ENCODE peak calls at places on chromosomes 11 and 22, in ten cellular contexts. E is activated T-cell treated with anti-CD3 and anti-CD28 coated beads, Interleukin-2, amount 50 U/mL, for 72 hours; T is adipocyte; M is EL; L is stimulated activated CD4-positive, alpha-beta T cell treated with anti-CD3 and anti-CD28 coated beads, TNF-alpha, amount 100 ng/mL, for 4 hours; X is AG04450; P is skeletal muscle cell; B is T1000; N is right lobe of liver; A is ELF-1. Q is an unnamed sample.

GRCh38 chr11:31173926-31174680 is 195.4 kb downstream of the DCDC1 start:
- DNase-seq in E (no peak), T (no peak), M (no peak), L (no peak), X (no peak), P (no peak), B (no peak), N (no peak), A (no peak), Q (no peak)

GRCh38 chr11:12157241-12157661 is 46.9 kb downstream of the MICAL2 start:
- DNase-seq in E (no peak), T (peak; percentile 73), M (peak; percentile 62), L (no peak), X (no peak), P (peak; percentile 67), B (no peak), N (no peak), A (no peak), Q (peak; percentile 82)

GRCh38 chr11:56688554-56688953 is 10.3 kb upstream of the OR9G1 start:
- DNase-seq in E (no peak), T (no peak), M (no peak), L (no peak), X (no peak), P (no peak), B (no peak), N (no peak), A (no peak), Q (no peak)

GRCh38 chr11:46489668-46490560 is 98.3 kb upstream of the CHRM4 start:
- DNase-seq in E (peak; percentile 35), T (peak; percentile 42), M (peak; percentile 55), L (no peak), X (peak; percentile 20), P (no peak), B (no peak), N (no peak), A (peak; percentile 25), Q (peak; percentile 77)

GRCh38 chr11:22786475-22786874 is 43.1 kb downstream of the SVIP start:
- DNase-seq in E (no peak), T (no peak), M (no peak), L (no peak), X (no peak), P (no peak), B (no peak), N (no peak), A (no peak), Q (no peak)

GRCh38 chr11:11349870-11350325 is 3.2 kb downstream of the CSNK2A3 start:
- DNase-seq in E (no peak), T (peak; percentile 20), M (peak; percentile 80), L (no peak), X (peak; percentile 75), P (peak; percentile 69), B (peak; percentile 25), N (no peak), A (no peak), Q (peak; percentile 84)

GRCh38 chr11:65077466-65077865 is 6.4 kb downstream of the CDCA5 start:
- DNase-seq in E (no peak), T (no peak), M (no peak), L (no peak), X (no peak), P (peak; percentile 9), B (no peak), N (no peak), A (peak; percentile 22), Q (no peak)

GRCh38 chr22:18093661-18094060 is 15.9 kb downstream of the PEX26 start:
- DNase-seq in E (no peak), T (no peak), M (no peak), L (no peak), X (no peak), P (no peak), B (no peak), N (no peak), A (no peak), Q (no peak)

GRCh38 chr11:34263462-34264186 is 94.2 kb downstream of the ABTB2 start:
- DNase-seq in E (no peak), T (peak; percentile 40), M (peak; percentile 64), L (no peak), X (peak; percentile 26), P (peak; percentile 37), B (peak; percentile 59), N (peak; percentile 81), A (peak; percentile 82), Q (peak; percentile 94)

GRCh38 chr22:19514831-19515565 is 9.2 kb downstream of the CLDN5 start:
- DNase-seq in E (no peak), T (no peak), M (no peak), L (no peak), X (no peak), P (peak; percentile 77), B (no peak), N (no peak), A (no peak), Q (no peak)

GRCh38 chr11:64318694-64319420 is 936 bp downstream of the PRDX5 start:
- DNase-seq in E (no peak), T (no peak), M (no peak), L (no peak), X (no peak), P (no peak), B (no peak), N (no peak), A (no peak), Q (no peak)

GRCh38 chr11:19670030-19670761 is 42.4 kb upstream of the NAV2 start:
- DNase-seq in E (no peak), T (no peak), M (peak; percentile 52), L (no peak), X (no peak), P (no peak), B (peak; percentile 25), N (no peak), A (peak; percentile 69), Q (peak; percentile 95)

GRCh38 chr11:34633640-34633989 is 12.7 kb downstream of the EHF start:
- DNase-seq in E (no peak), T (no peak), M (no peak), L (no peak), X (no peak), P (no peak), B (peak; percentile 29), N (no peak), A (no peak), Q (no peak)

GRCh38 chr11:66337103-66337899 is 1.1 kb upstream of the RIN1 start:
- DNase-seq in E (no peak), T (no peak), M (peak; percentile 58), L (no peak), X (no peak), P (no peak), B (peak; percentile 37), N (no peak), A (no peak), Q (peak; percentile 50)

GRCh38 chr11:131136476-131136875 is 220.2 kb upstream of the SNX19 start:
- DNase-seq in E (no peak), T (peak; percentile 15), M (peak; percentile 38), L (no peak), X (peak; percentile 18), P (no peak), B (no peak), N (no peak), A (no peak), Q (no peak)

GRCh38 chr11:119518746-119519382 is 95.9 kb upstream of the THY1 start:
- DNase-seq in E (no peak), T (peak; percentile 58), M (peak; percentile 21), L (no peak), X (peak; percentile 18), P (peak; percentile 9), B (no peak), N (no peak), A (peak; percentile 75), Q (peak; percentile 33)

GRCh38 chr22:47041201-47042115 is 279.0 kb downstream of the TBC1D22A start:
- DNase-seq in E (no peak), T (no peak), M (no peak), L (no peak), X (no peak), P (no peak), B (no peak), N (peak; percentile 3), A (no peak), Q (no peak)

GRCh38 chr11:106087815-106088435 is 10.5 kb downstream of the AASDHPPT start:
- DNase-seq in E (peak; percentile 46), T (peak; percentile 82), M (peak; percentile 45), L (no peak), X (no peak), P (no peak), B (no peak), N (peak; percentile 24), A (peak; percentile 4), Q (peak; percentile 38)